ENCODE peak calls at places on chromosomes 12 and 14, in nine cellular contexts. Z, K, I, R, N, Y, W, F and A are unnamed samples.

GRCh38 chr14:22428681-22429315 is 160.2 kb downstream of the DAD1 start:
- DNase-seq in I (no peak), N (no peak), Y (peak; percentile 28), R (peak; percentile 62), K (no peak), Z (no peak), W (no peak), F (no peak), A (no peak)

GRCh38 chr12:7907009-7907408 is 29.0 kb downstream of the SLC2A3 start:
- DNase-seq in W (no peak), R (peak; percentile 31), I (peak; percentile 39), Y (peak; percentile 57), Z (peak; percentile 14), N (peak; percentile 62), F (peak; percentile 56), K (no peak), A (no peak)

GRCh38 chr14:38210587-38211257 is 3.0 kb downstream of the SSTR1 start:
- DNase-seq in K (peak; percentile 15), F (no peak), Y (peak; percentile 73), Z (no peak), R (peak; percentile 42), I (peak; percentile 68), N (peak; percentile 71), W (no peak), A (no peak)

GRCh38 chr12:6957151-6957701 is 6.1 kb downstream of the PTPN6 start:
- DNase-seq in F (no peak), Z (no peak), W (no peak), K (no peak), Y (no peak), R (no peak), N (no peak), I (no peak), A (no peak)

GRCh38 chr12:48796976-48797375 is 8.1 kb upstream of the ADCY6 start:
- DNase-seq in K (no peak), I (no peak), F (no peak), Z (no peak), W (no peak), N (no peak), Y (no peak), R (peak; percentile 50), A (no peak)

GRCh38 chr14:74313601-74314000 is 10.9 kb upstream of the ABCD4 start:
- DNase-seq in F (no peak), N (no peak), I (no peak), K (no peak), Y (no peak), W (no peak), R (no peak), Z (no peak), A (no peak)

GRCh38 chr14:59919582-59920377 is at the start of gene LRRC9:
- DNase-seq in R (peak; percentile 0), W (no peak), F (no peak), I (no peak), K (peak; percentile 12), N (peak; percentile 84), Z (peak; percentile 5), Y (peak; percentile 21), A (no peak)

GRCh38 chr14:35829449-35829848 is 3.3 kb downstream of the BRMS1L start:
- DNase-seq in R (peak; percentile 57), W (no peak), Z (no peak), N (no peak), Y (peak; percentile 32), K (no peak), F (no peak), I (no peak), A (no peak)

GRCh38 chr12:2893007-2893406 is 2.3 kb downstream of the TULP3 start:
- DNase-seq in N (no peak), I (no peak), K (no peak), W (peak; percentile 56), Z (no peak), F (no peak), R (peak; percentile 88), Y (peak; percentile 92), A (peak; percentile 65)

GRCh38 chr14:32230181-32230580 is 27.1 kb upstream of the RNU6-8 start:
- DNase-seq in N (no peak), I (no peak), F (no peak), W (peak; percentile 79), R (peak; percentile 91), K (no peak), Y (no peak), Z (no peak), A (no peak)

GRCh38 chr14:39431416-39432178 is 636 bp downstream of the FBXO33 start:
- DNase-seq in N (peak; percentile 74), F (peak; percentile 4), K (peak; percentile 31), I (peak; percentile 58), W (peak; percentile 55), Y (peak; percentile 24), Z (peak; percentile 72), R (no peak), A (no peak)

GRCh38 chr12:47860873-47861272 is 41.2 kb upstream of the HDAC7 start:
- DNase-seq in N (no peak), Y (no peak), R (no peak), W (no peak), K (no peak), I (no peak), Z (no peak), F (no peak), A (no peak)

GRCh38 chr14:59398841-59399240 is 66.3 kb downstream of the GPR135 start:
- DNase-seq in R (no peak), F (no peak), K (no peak), N (no peak), Y (no peak), W (no peak), Z (no peak), I (no peak), A (no peak)

GRCh38 chr14:103028161-103028767 is 29.1 kb downstream of the CDC42BPB start:
- DNase-seq in R (no peak), Y (no peak), W (no peak), F (no peak), I (no peak), Z (no peak), N (no peak), K (no peak), A (no peak)

GRCh38 chr14:95906591-95906990 is 30.0 kb downstream of the TUNAR start:
- DNase-seq in R (no peak), Y (no peak), I (no peak), Z (no peak), K (no peak), W (no peak), N (no peak), F (no peak), A (no peak)

GRCh38 chr14:67573268-67574010 is 26.6 kb downstream of the PIGH start:
- DNase-seq in W (no peak), R (no peak), N (no peak), Z (no peak), F (no peak), Y (no peak), K (no peak), I (no peak), A (no peak)

GRCh38 chr14:59566725-59567124 is 9.9 kb downstream of the CCDC175 start:
- DNase-seq in W (peak; percentile 25), K (no peak), F (no peak), N (no peak), R (no peak), Z (no peak), I (no peak), Y (no peak), A (no peak)

GRCh38 chr12:74610711-74611110 is 73.1 kb downstream of the ATXN7L3B start:
- DNase-seq in R (no peak), I (no peak), K (no peak), Z (no peak), Y (no peak), N (no peak), W (no peak), F (no peak), A (no peak)

GRCh38 chr14:104970231-104971068 is 7.7 kb downstream of the AHNAK2 start:
- DNase-seq in N (peak; percentile 54), K (peak; percentile 64), R (peak; percentile 86), Y (peak; percentile 84), W (peak; percentile 81), Z (no peak), I (peak; percentile 40), F (peak; percentile 56), A (peak; percentile 29)

GRCh38 chr14:104297313-104297704 is 158.9 kb downstream of the KIF26A start:
- DNase-seq in R (no peak), F (no peak), K (peak; percentile 2), Y (no peak), I (no peak), W (no peak), N (peak; percentile 28), Z (no peak), A (no peak)

DNA sequence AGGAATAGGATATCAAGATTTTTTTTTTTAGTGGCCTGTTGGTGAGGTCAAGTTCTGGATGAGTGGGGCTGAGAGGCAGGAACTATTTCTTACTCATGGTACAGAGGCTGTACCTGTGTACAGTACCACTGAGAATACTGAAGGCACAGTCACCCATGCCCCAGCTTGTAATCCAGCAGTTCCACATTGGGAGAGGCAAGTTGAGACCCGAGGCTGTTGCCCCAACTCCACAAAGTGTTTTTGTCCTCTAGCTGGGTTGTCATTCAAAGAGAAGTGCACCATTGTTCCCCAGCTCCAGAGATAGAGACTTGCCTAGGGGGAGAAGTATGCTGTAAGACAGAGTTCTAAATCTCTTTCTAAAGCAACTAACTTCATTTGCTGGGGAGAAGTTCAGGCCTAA is 38.7 kb downstream of the ARID2 start:
- DNase-seq in Y (no peak), Z (no peak), I (no peak), K (no peak), R (no peak), W (peak; percentile 93), F (no peak), N (no peak), A (no peak)
- TF ChIP-seq CTCF in Y (no peak), Z (no peak), I (no peak), K (no peak), R (no peak), W (no peak), F (no peak), N (no peak), A (no peak)

GRCh38 chr12:15782667-15783066 is 6.5 kb downstream of the EPS8 start:
- DNase-seq in K (no peak), W (no peak), N (no peak), F (no peak), I (no peak), Z (no peak), Y (no peak), R (peak; percentile 65), A (no peak)
- H3K4me3 ChIP-seq in K (peak overlapping the region; percentile 93), W (no peak overlapping the region), N (no peak overlapping the region), F (no peak overlapping the region), I (no peak overlapping the region), Z (no peak overlapping the region), Y (no peak overlapping the region), R (no peak overlapping the region), A (no peak overlapping the region)

DNA sequence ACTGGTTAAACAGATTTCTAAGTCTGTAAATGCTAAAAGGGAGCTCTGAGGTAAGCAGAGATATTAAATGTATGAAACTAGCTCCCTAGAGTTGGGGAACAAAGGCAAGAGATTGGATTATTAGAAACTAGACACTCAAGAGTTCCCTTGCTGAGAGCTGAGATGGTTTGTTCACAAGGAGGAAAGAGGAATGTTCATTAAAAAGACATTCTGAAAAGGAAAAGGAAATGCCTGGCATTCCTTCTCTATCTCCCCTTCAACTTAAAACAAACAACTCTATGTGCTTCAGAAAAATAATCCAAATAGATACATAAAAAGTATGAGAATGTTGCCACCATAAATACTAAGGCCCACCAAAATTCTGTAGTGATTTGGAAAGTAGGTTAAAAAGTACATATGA is 73.7 kb downstream of the GALNT4 start:
- DNase-seq in R (peak; percentile 83), K (no peak), Y (peak; percentile 59), W (no peak), F (no peak), Z (no peak), N (no peak), I (no peak), A (peak; percentile 55)
- H3K27ac ChIP-seq in R (peak overlapping the region; percentile 59), K (peak overlapping the region; percentile 81), Y (peak overlapping the region; percentile 69), W (peak overlapping the region; percentile 85), F (no peak overlapping the region), Z (no peak overlapping the region), N (no peak overlapping the region), I (no peak overlapping the region), A (no peak overlapping the region)

GRCh38 chr14:88554458-88555286 is at the start of gene PTPN21:
- DNase-seq in I (peak; percentile 76), Z (no peak), Y (peak; percentile 53), R (peak; percentile 47), K (peak; percentile 82), N (peak; percentile 87), W (peak; percentile 78), F (no peak), A (no peak)
- TF ChIP-seq CTCF in I (no peak), Z (no peak), Y (no peak), R (no peak), K (no peak), N (no peak), W (no peak), F (no peak), A (no peak)